ENCODE peak calls at places on chromosomes 12 and 14, in six cellular contexts. A is CD8-positive, alpha-beta T cell; X is endothelial cell; U is fibroblast of the aortic adventitia; P is omental fat pad; F is heart right ventricle. B is an unnamed sample.

GRCh38 chr12:1204581-1205121 is 213.6 kb downstream of the ERC1 start:
- DNase-seq in X (no peak), U (peak), A (no peak), F (no peak), P (no peak), B (no peak)

GRCh38 chr12:53427905-53428594 is 4.4 kb downstream of the AMHR2 start:
- DNase-seq in X (no peak), F (no peak), U (peak), A (no peak), P (no peak), B (no peak)

GRCh38 chr12:94140556-94140955 is 7.8 kb upstream of the PLXNC1 start:
- DNase-seq in F (no peak), X (peak), P (no peak), U (no peak), A (peak), B (peak)

GRCh38 chr12:64478661-64479060 is 26.7 kb downstream of the TBK1 start:
- DNase-seq in A (no peak), F (no peak), X (no peak), U (no peak), P (no peak), B (no peak)

GRCh38 chr12:21831671-21832357 is 57.3 kb upstream of the KCNJ8 start:
- DNase-seq in U (peak), A (no peak), X (no peak), F (peak), P (peak), B (no peak)

GRCh38 chr12:49766115-49766455 is 24.7 kb downstream of the TMBIM6 start:
- DNase-seq in F (no peak), U (no peak), P (no peak), A (no peak), X (no peak), B (no peak)

GRCh38 chr12:48263617-48264016 is 60.5 kb upstream of the OR10AD1 start:
- DNase-seq in A (no peak), U (no peak), X (no peak), P (no peak), F (no peak), B (no peak)

GRCh38 chr14:77123381-77124344 is 17.9 kb downstream of the ZDHHC22 start:
- DNase-seq in A (no peak), X (no peak), P (no peak), U (no peak), F (peak), B (no peak)

GRCh38 chr12:100718212-100718611 is 76.4 kb upstream of the ANO4 start:
- DNase-seq in X (no peak), P (no peak), A (no peak), F (no peak), U (peak), B (no peak)

GRCh38 chr12:107325075-107325474 is 231.7 kb upstream of the CRY1 start:
- DNase-seq in U (no peak), X (no peak), A (no peak), P (no peak), F (no peak), B (no peak)

GRCh38 chr12:117718559-117718958 is 250.2 kb downstream of the KSR2 start:
- DNase-seq in F (peak), U (no peak), X (no peak), P (no peak), A (no peak), B (no peak)

GRCh38 chr12:111458773-111459172 is 53.0 kb downstream of the SH2B3 start:
- DNase-seq in U (no peak), P (no peak), X (no peak), A (no peak), F (no peak), B (no peak)

GRCh38 chr12:108410689-108411088 is 71.6 kb upstream of the CMKLR1 start:
- DNase-seq in P (no peak), A (no peak), F (no peak), U (no peak), X (no peak), B (no peak)

GRCh38 chr14:61573321-61573720 is 122.0 kb upstream of the HIF1A start:
- DNase-seq in P (no peak), F (no peak), X (no peak), A (no peak), U (peak), B (no peak)

GRCh38 chr14:47438650-47439140 is 236.7 kb downstream of the MDGA2 start:
- DNase-seq in X (no peak), U (no peak), P (no peak), A (no peak), F (no peak), B (no peak)

GRCh38 chr14:52286659-52287649 is 19.5 kb downstream of the PTGDR start:
- DNase-seq in P (no peak), U (peak), F (no peak), X (no peak), A (no peak), B (no peak)

GRCh38 chr14:42200951-42201350 is 594.3 kb downstream of the LRFN5 start:
- DNase-seq in P (no peak), F (no peak), A (no peak), U (no peak), X (no peak), B (no peak)
- TF ChIP-seq CTCF in P (no peak), F (no peak), A (no peak), U (no peak), X (no peak), B (no peak)

GRCh38 chr14:30002859-30003258 is 75.2 kb upstream of the PRKD1 start:
- DNase-seq in F (no peak), P (no peak), X (no peak), A (no peak), U (no peak), B (no peak)

GRCh38 chr14:29993148-29993547 is 65.5 kb upstream of the PRKD1 start:
- DNase-seq in A (no peak), U (no peak), P (no peak), F (no peak), X (no peak), B (no peak)

GRCh38 chr14:29999013-29999539 is 71.4 kb upstream of the PRKD1 start:
- DNase-seq in F (no peak), A (no peak), U (peak), X (no peak), P (no peak), B (no peak)
- TF ChIP-seq CTCF in F (no peak), A (no peak), U (peak), X (no peak), P (no peak), B (no peak)

DNA sequence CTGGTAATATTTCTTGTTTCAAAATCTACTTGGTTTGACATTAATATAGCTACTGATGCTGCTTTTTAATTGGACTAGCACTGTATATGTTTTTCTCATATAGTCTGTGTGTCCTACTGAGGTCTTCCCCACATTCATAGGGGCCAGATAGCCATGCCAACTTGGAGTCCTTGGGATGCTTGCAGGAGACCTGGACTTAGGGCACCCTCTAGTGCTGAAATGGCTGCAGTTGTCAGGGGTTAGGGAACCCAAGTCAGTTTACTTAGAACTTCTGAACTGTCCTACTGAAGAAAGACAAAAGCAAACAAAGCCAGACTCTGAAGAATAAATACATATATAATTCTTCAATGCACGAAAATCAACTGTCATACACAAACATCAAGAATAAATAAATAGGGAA is 279.9 kb upstream of the SYT1 start:
- DNase-seq in P (no peak), U (peak), F (no peak), X (peak), A (no peak), B (no peak)
- TF ChIP-seq CTCF in P (no peak), U (peak), F (no peak), X (peak), A (no peak), B (peak)

GRCh38 chr12:127560041-127560478 is 706.9 kb upstream of the TMEM132C start:
- DNase-seq in A (no peak), F (no peak), U (no peak), X (no peak), P (no peak), B (no peak)
- TF ChIP-seq CTCF in A (no peak), F (no peak), U (no peak), X (no peak), P (no peak), B (no peak)

DNA sequence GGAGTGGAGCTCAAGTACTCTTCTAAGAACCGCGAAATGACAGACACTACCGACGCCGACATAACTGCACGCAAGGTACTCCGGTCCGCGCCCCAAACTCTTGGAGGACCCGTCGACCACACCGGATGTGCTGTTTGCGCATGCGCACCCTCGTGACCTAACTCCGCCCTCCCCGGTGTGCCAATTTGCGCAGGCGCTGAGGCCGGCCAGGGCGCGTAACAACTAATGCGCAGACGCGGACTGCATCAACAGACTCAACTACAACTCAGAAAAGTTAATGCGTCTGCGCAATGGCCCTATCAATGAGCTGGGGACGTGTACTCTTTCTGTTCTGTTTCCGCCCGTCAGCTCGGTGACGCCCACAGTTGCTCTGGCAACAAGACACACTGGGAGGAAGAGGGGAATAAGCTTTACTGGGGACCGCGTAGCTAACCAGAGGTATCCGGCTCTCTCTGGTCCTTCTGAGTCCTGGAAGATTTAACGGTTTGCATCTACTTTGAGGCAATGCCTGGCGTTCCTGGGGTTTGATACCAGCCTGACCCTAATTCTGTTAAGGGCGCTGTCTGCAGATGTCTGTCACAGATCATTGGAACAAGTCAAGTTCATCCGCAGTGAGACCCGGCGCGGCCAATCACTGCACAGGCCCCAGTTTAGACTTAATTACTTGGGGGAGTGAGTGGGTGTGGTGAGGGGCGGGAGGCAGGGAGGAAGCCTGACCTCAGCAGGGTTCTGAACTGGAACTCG is at the start of gene DAD1:
- DNase-seq in U (peak), P (peak), X (peak), A (peak), F (peak), B (peak)
- TF ChIP-seq CTCF in U (no peak), P (no peak), X (no peak), A (no peak), F (no peak), B (no peak)

GRCh38 chr12:124510301-124510970 is 57.0 kb downstream of the NCOR2 start:
- DNase-seq in A (no peak), P (no peak), U (no peak), X (no peak), F (no peak), B (no peak)
- TF ChIP-seq CTCF in A (no peak), P (no peak), U (no peak), X (no peak), F (no peak), B (no peak)

GRCh38 chr14:50688875-50689274 is 20.8 kb upstream of the SAV1 start:
- DNase-seq in P (no peak), U (no peak), F (no peak), X (no peak), A (no peak), B (no peak)
- TF ChIP-seq CTCF in P (no peak), U (no peak), F (no peak), X (no peak), A (no peak), B (no peak)

DNA sequence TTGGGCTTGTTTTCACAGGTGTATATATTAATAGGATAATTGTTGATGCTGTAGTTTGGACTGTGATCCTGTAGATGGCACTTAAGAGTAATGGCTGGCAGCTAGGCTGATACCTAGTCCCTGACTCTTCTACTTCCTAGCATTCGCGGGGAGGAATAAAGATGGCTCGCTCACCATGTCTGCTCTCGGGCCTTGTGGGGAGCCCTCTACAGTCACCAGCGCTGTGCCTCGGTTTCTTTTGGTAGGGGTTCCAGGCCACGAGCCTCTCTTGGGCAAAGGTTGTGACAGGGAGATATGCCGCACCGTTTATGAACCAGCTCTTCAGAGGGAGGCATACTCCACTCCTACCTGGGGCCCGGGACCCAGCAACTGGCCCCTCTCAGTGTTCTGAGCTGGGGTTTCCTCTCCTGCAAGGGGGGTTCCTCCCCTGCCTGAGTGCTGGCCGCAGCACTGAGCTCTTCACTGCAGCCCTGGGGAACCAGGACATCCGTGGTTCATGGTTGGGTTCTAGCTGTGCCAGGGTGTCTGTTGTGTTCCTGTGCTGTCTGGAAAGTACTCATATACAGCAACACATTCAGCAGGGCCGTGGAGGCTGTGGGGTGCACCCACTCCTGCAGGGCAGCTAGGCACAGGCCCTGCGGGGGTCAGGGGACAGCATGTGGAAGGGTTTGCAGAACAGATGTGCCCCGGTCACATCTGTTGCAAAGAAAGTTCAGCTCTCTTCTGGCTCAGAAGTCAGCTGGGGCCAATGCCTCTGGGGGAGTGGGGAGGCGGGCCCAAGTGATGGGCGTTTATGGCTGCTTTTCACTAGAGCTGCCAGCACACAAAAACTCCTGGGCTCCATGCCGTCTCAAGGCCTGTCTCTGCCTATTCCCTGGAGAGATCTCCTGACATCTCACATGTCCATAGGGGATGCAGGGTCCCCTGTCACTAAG is 147.9 kb downstream of the PPFIA2 start:
- DNase-seq in X (peak), A (no peak), U (peak), P (no peak), F (no peak), B (no peak)
- TF ChIP-seq CTCF in X (peak), A (no peak), U (peak), P (no peak), F (peak), B (peak)

GRCh38 chr14:59422069-59422881 is 42.9 kb downstream of the GPR135 start:
- DNase-seq in P (no peak), F (no peak), U (peak), A (no peak), X (no peak), B (no peak)

GRCh38 chr14:59424707-59425106 is 40.5 kb downstream of the GPR135 start:
- DNase-seq in X (no peak), A (no peak), F (peak), U (no peak), P (no peak), B (no peak)

GRCh38 chr14:59415836-59416620 is 49.2 kb downstream of the GPR135 start:
- DNase-seq in F (no peak), P (no peak), X (no peak), A (no peak), U (no peak), B (no peak)

GRCh38 chr14:59417301-59417700 is 47.9 kb downstream of the GPR135 start:
- DNase-seq in F (no peak), P (no peak), U (no peak), X (no peak), A (no peak), B (no peak)

GRCh38 chr14:59419383-59419782 is 45.8 kb downstream of the GPR135 start:
- DNase-seq in X (no peak), U (peak), F (no peak), A (no peak), P (no peak), B (no peak)
- TF ChIP-seq CTCF in X (no peak), U (no peak), F (no peak), A (no peak), P (no peak), B (no peak)

GRCh38 chr12:3164454-3165310 is 87.5 kb downstream of the TSPAN9 start:
- DNase-seq in U (no peak), A (no peak), X (no peak), P (no peak), F (no peak), B (no peak)
- TF ChIP-seq CTCF in U (no peak), A (no peak), X (no peak), P (no peak), F (no peak), B (no peak)

B was measured in nephron progenitor cell.